ENCODE peak calls at places on chromosomes 6 and 20, in ten cellular contexts. One of them, this sample, is unnamed.
A peak's percentile ranks its signal among the peaks of the same experiment; 100 is the strongest.

GRCh38 chr6:121691126-121691540 is 255.7 kb downstream of the GJA1 start:
- DNase-seq in left lung: no peak
- DNase-seq in Peyer's patch: no peak
- DNase-seq in ovary: no peak
- DNase-seq in neural progenitor cell: no peak
- DNase-seq in GM23338: no peak
- DNase-seq in CD8-positive, alpha-beta memory T cell: no peak
- DNase-seq in stomach: no peak
- DNase-seq in H1: no peak
- DNase-seq in Panc1: no peak
- DNase-seq in this sample: no peak

GRCh38 chr6:110528051-110528929 is 51.9 kb upstream of the SLC22A16 start:
- DNase-seq in ovary: peak; percentile 31
- DNase-seq in stomach: peak; percentile 54
- DNase-seq in Peyer's patch: no peak
- DNase-seq in GM23338: peak; percentile 70
- DNase-seq in left lung: no peak
- DNase-seq in Panc1: peak; percentile 86
- DNase-seq in H1: no peak
- DNase-seq in neural progenitor cell: peak; percentile 75
- DNase-seq in CD8-positive, alpha-beta memory T cell: no peak
- DNase-seq in this sample: peak; percentile 88

GRCh38 chr20:33317424-33318095 is 34.5 kb downstream of the BPIFB1 start:
- DNase-seq in stomach: no peak
- DNase-seq in Peyer's patch: no peak
- DNase-seq in CD8-positive, alpha-beta memory T cell: no peak
- DNase-seq in ovary: no peak
- DNase-seq in H1: no peak
- DNase-seq in Panc1: no peak
- DNase-seq in neural progenitor cell: no peak
- DNase-seq in left lung: no peak
- DNase-seq in GM23338: no peak
- DNase-seq in this sample: no peak

GRCh38 chr20:56420940-56421688 is 9.1 kb downstream of the CASS4 start:
- DNase-seq in Peyer's patch: no peak
- DNase-seq in CD8-positive, alpha-beta memory T cell: no peak
- DNase-seq in H1: no peak
- DNase-seq in left lung: no peak
- DNase-seq in GM23338: no peak
- DNase-seq in Panc1: no peak
- DNase-seq in stomach: no peak
- DNase-seq in ovary: no peak
- DNase-seq in neural progenitor cell: no peak
- DNase-seq in this sample: no peak

GRCh38 chr6:48641544-48641943 is 530.5 kb upstream of the PTCHD4 start:
- DNase-seq in stomach: no peak
- DNase-seq in Peyer's patch: no peak
- DNase-seq in left lung: no peak
- DNase-seq in Panc1: no peak
- DNase-seq in GM23338: no peak
- DNase-seq in neural progenitor cell: no peak
- DNase-seq in H1: no peak
- DNase-seq in CD8-positive, alpha-beta memory T cell: no peak
- DNase-seq in ovary: no peak
- DNase-seq in this sample: peak; percentile 11

GRCh38 chr6:133939778-133940667 is 13.0 kb upstream of the TBPL1 start:
- DNase-seq in stomach: no peak
- DNase-seq in Peyer's patch: no peak
- DNase-seq in left lung: no peak
- DNase-seq in CD8-positive, alpha-beta memory T cell: no peak
- DNase-seq in ovary: no peak
- DNase-seq in GM23338: no peak
- DNase-seq in neural progenitor cell: no peak
- DNase-seq in H1: no peak
- DNase-seq in Panc1: no peak
- DNase-seq in this sample: no peak

GRCh38 chr20:32244959-32245358 is 32.5 kb upstream of the KIF3B start:
- DNase-seq in GM23338: no peak
- DNase-seq in CD8-positive, alpha-beta memory T cell: no peak
- DNase-seq in left lung: no peak
- DNase-seq in stomach: no peak
- DNase-seq in ovary: no peak
- DNase-seq in Peyer's patch: no peak
- DNase-seq in H1: no peak
- DNase-seq in Panc1: no peak
- DNase-seq in neural progenitor cell: no peak
- DNase-seq in this sample: no peak

GRCh38 chr6:6221829-6222535 is 98.5 kb downstream of the F13A1 start:
- DNase-seq in CD8-positive, alpha-beta memory T cell: no peak
- DNase-seq in left lung: no peak
- DNase-seq in stomach: no peak
- DNase-seq in Panc1: no peak
- DNase-seq in neural progenitor cell: peak; percentile 63
- DNase-seq in Peyer's patch: no peak
- DNase-seq in ovary: no peak
- DNase-seq in H1: no peak
- DNase-seq in GM23338: peak; percentile 79
- DNase-seq in this sample: no peak

GRCh38 chr6:156877126-156877863 is 100.1 kb downstream of the ARID1B start:
- DNase-seq in CD8-positive, alpha-beta memory T cell: no peak
- DNase-seq in H1: no peak
- DNase-seq in Peyer's patch: no peak
- DNase-seq in stomach: peak; percentile 53
- DNase-seq in ovary: no peak
- DNase-seq in GM23338: no peak
- DNase-seq in Panc1: no peak
- DNase-seq in left lung: no peak
- DNase-seq in neural progenitor cell: no peak
- DNase-seq in this sample: no peak

GRCh38 chr6:142478117-142478516 is 176.3 kb downstream of the ADGRG6 start:
- DNase-seq in CD8-positive, alpha-beta memory T cell: no peak
- DNase-seq in Panc1: no peak
- DNase-seq in ovary: no peak
- DNase-seq in neural progenitor cell: no peak
- DNase-seq in Peyer's patch: no peak
- DNase-seq in left lung: no peak
- DNase-seq in H1: no peak
- DNase-seq in GM23338: peak; percentile 51
- DNase-seq in stomach: no peak
- DNase-seq in this sample: no peak

GRCh38 chr6:9398794-9399373 is 963.5 kb upstream of the SLC35B3 start:
- DNase-seq in H1: no peak
- DNase-seq in Panc1: no peak
- DNase-seq in GM23338: peak; percentile 65
- DNase-seq in neural progenitor cell: no peak
- DNase-seq in left lung: peak; percentile 67
- DNase-seq in stomach: no peak
- DNase-seq in Peyer's patch: no peak
- DNase-seq in ovary: no peak
- DNase-seq in CD8-positive, alpha-beta memory T cell: no peak
- DNase-seq in this sample: no peak

GRCh38 chr6:27575594-27576361 is 102.9 kb upstream of the ZNF184 start:
- DNase-seq in stomach: no peak
- DNase-seq in H1: no peak
- DNase-seq in ovary: no peak
- DNase-seq in Peyer's patch: no peak
- DNase-seq in left lung: no peak
- DNase-seq in CD8-positive, alpha-beta memory T cell: no peak
- DNase-seq in GM23338: peak; percentile 65
- DNase-seq in neural progenitor cell: no peak
- DNase-seq in Panc1: peak; percentile 90
- DNase-seq in this sample: no peak

GRCh38 chr20:21994203-21994602 is 288.7 kb downstream of the PAX1 start:
- DNase-seq in ovary: no peak
- DNase-seq in Peyer's patch: no peak
- DNase-seq in stomach: no peak
- DNase-seq in H1: no peak
- DNase-seq in left lung: no peak
- DNase-seq in neural progenitor cell: no peak
- DNase-seq in GM23338: no peak
- DNase-seq in Panc1: no peak
- DNase-seq in CD8-positive, alpha-beta memory T cell: no peak
- DNase-seq in this sample: no peak

GRCh38 chr20:1503564-1504227 is 12.5 kb upstream of the SIRPB2 start:
- DNase-seq in CD8-positive, alpha-beta memory T cell: peak; percentile 83
- DNase-seq in stomach: peak; percentile 84
- DNase-seq in Peyer's patch: peak; percentile 68
- DNase-seq in neural progenitor cell: peak; percentile 88
- DNase-seq in GM23338: peak; percentile 94
- DNase-seq in ovary: no peak
- DNase-seq in H1: peak; percentile 77
- DNase-seq in left lung: peak; percentile 68
- DNase-seq in Panc1: peak; percentile 91
- DNase-seq in this sample: peak; percentile 90

GRCh38 chr6:111573118-111573883 is 32.4 kb downstream of the TRAF3IP2 start:
- DNase-seq in ovary: no peak
- DNase-seq in stomach: no peak
- DNase-seq in Panc1: no peak
- DNase-seq in H1: no peak
- DNase-seq in left lung: no peak
- DNase-seq in neural progenitor cell: peak; percentile 47
- DNase-seq in Peyer's patch: no peak
- DNase-seq in GM23338: no peak
- DNase-seq in CD8-positive, alpha-beta memory T cell: no peak
- DNase-seq in this sample: peak; percentile 75

GRCh38 chr6:111566222-111566717 is 39.4 kb downstream of the TRAF3IP2 start:
- DNase-seq in GM23338: no peak
- DNase-seq in H1: no peak
- DNase-seq in ovary: no peak
- DNase-seq in CD8-positive, alpha-beta memory T cell: no peak
- DNase-seq in neural progenitor cell: no peak
- DNase-seq in left lung: no peak
- DNase-seq in Peyer's patch: no peak
- DNase-seq in Panc1: no peak
- DNase-seq in stomach: no peak
- DNase-seq in this sample: no peak

GRCh38 chr6:111572216-111572706 is 33.4 kb downstream of the TRAF3IP2 start:
- DNase-seq in CD8-positive, alpha-beta memory T cell: no peak
- DNase-seq in left lung: no peak
- DNase-seq in stomach: no peak
- DNase-seq in H1: no peak
- DNase-seq in GM23338: no peak
- DNase-seq in neural progenitor cell: no peak
- DNase-seq in ovary: no peak
- DNase-seq in Panc1: no peak
- DNase-seq in Peyer's patch: no peak
- DNase-seq in this sample: no peak

GRCh38 chr6:111566873-111567517 is 38.7 kb downstream of the TRAF3IP2 start:
- DNase-seq in CD8-positive, alpha-beta memory T cell: no peak
- DNase-seq in Peyer's patch: no peak
- DNase-seq in neural progenitor cell: no peak
- DNase-seq in Panc1: no peak
- DNase-seq in H1: no peak
- DNase-seq in ovary: no peak
- DNase-seq in left lung: no peak
- DNase-seq in GM23338: no peak
- DNase-seq in stomach: no peak
- DNase-seq in this sample: no peak

GRCh38 chr6:111569951-111570350 is 35.7 kb downstream of the TRAF3IP2 start:
- DNase-seq in GM23338: no peak
- DNase-seq in H1: no peak
- DNase-seq in ovary: no peak
- DNase-seq in neural progenitor cell: no peak
- DNase-seq in Panc1: no peak
- DNase-seq in CD8-positive, alpha-beta memory T cell: no peak
- DNase-seq in left lung: no peak
- DNase-seq in Peyer's patch: no peak
- DNase-seq in stomach: no peak
- DNase-seq in this sample: no peak
- H3K4me1 ChIP-seq in GM23338: no peaks in the 10 kb centered on the region
- H3K4me1 ChIP-seq in H1: no peaks in the 10 kb centered on the region
- H3K4me1 ChIP-seq in ovary: peaks cover 3% of the 10 kb centered on the region
- H3K4me1 ChIP-seq in neural progenitor cell: peaks cover 36% of the 10 kb centered on the region
- H3K4me1 ChIP-seq in Panc1: peaks cover 54% of the 10 kb centered on the region
- H3K4me1 ChIP-seq in CD8-positive, alpha-beta memory T cell: peaks cover 22% of the 10 kb centered on the region
- H3K4me1 ChIP-seq in left lung: peaks cover 15% of the 10 kb centered on the region
- H3K4me1 ChIP-seq in Peyer's patch: no peaks in the 10 kb centered on the region
- H3K4me1 ChIP-seq in stomach: peaks cover 42% of the 10 kb centered on the region
- H3K4me1 ChIP-seq in this sample: peaks cover 65% of the 10 kb centered on the region

GRCh38 chr20:44839481-44839880 is 29.1 kb upstream of the RIMS4 start:
- DNase-seq in Peyer's patch: no peak
- DNase-seq in GM23338: no peak
- DNase-seq in neural progenitor cell: no peak
- DNase-seq in CD8-positive, alpha-beta memory T cell: no peak
- DNase-seq in ovary: no peak
- DNase-seq in Panc1: no peak
- DNase-seq in stomach: no peak
- DNase-seq in H1: no peak
- DNase-seq in left lung: no peak
- DNase-seq in this sample: no peak
- H3K27me3 ChIP-seq in Peyer's patch: no peaks in the 10 kb centered on the region
- H3K27me3 ChIP-seq in GM23338: no peaks in the 10 kb centered on the region
- H3K27me3 ChIP-seq in neural progenitor cell: no peaks in the 10 kb centered on the region
- H3K27me3 ChIP-seq in CD8-positive, alpha-beta memory T cell: no peaks in the 10 kb centered on the region
- H3K27me3 ChIP-seq in ovary: no peaks in the 10 kb centered on the region
- H3K27me3 ChIP-seq in Panc1: peaks cover 7% of the 10 kb centered on the region
- H3K27me3 ChIP-seq in stomach: no peaks in the 10 kb centered on the region
- H3K27me3 ChIP-seq in H1: no peaks in the 10 kb centered on the region
- H3K27me3 ChIP-seq in left lung: no peaks in the 10 kb centered on the region
- H3K27me3 ChIP-seq in this sample: peaks cover 30% of the 10 kb centered on the region

GRCh38 chr6:26028212-26028752 is 58.9 kb upstream of the HFE start:
- DNase-seq in neural progenitor cell: no peak
- DNase-seq in Peyer's patch: no peak
- DNase-seq in CD8-positive, alpha-beta memory T cell: no peak
- DNase-seq in GM23338: no peak
- DNase-seq in H1: no peak
- DNase-seq in ovary: no peak
- DNase-seq in left lung: no peak
- DNase-seq in Panc1: no peak
- DNase-seq in stomach: no peak
- DNase-seq in this sample: no peak
- H3K4me1 ChIP-seq in neural progenitor cell: peaks cover 51% of the 10 kb centered on the region
- H3K4me1 ChIP-seq in Peyer's patch: peaks cover 5% of the 10 kb centered on the region
- H3K4me1 ChIP-seq in CD8-positive, alpha-beta memory T cell: peaks cover 30% of the 10 kb centered on the region
- H3K4me1 ChIP-seq in GM23338: peaks cover 33% of the 10 kb centered on the region
- H3K4me1 ChIP-seq in H1: peaks cover 8% of the 10 kb centered on the region
- H3K4me1 ChIP-seq in ovary: peaks cover 3% of the 10 kb centered on the region
- H3K4me1 ChIP-seq in left lung: no peaks in the 10 kb centered on the region
- H3K4me1 ChIP-seq in Panc1: peaks cover 51% of the 10 kb centered on the region
- H3K4me1 ChIP-seq in stomach: peaks cover 17% of the 10 kb centered on the region
- H3K4me1 ChIP-seq in this sample: peaks cover 21% of the 10 kb centered on the region

DNA sequence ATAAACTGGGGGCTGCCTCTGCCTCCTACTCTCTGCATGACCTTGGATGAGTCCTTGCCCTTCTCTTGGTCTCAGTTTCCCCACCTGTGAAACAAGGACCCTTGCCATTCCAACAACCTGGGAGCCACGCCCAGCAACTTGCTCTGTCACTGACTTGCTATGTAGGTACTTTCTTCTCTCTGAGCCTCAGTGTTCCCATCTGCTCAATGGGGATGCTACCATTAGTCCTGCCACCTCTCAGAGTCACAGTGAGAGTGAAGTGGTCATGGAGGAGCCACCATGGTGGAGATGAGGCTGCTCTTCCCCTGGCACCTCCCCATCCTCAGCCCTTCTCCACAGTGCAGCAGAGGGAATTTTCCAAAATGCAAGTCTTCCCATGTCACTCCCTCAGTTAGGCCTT is 70.6 kb downstream of the CDH22 start:
- DNase-seq in CD8-positive, alpha-beta memory T cell: no peak
- DNase-seq in stomach: no peak
- DNase-seq in left lung: no peak
- DNase-seq in GM23338: no peak
- DNase-seq in Peyer's patch: no peak
- DNase-seq in H1: no peak
- DNase-seq in neural progenitor cell: no peak
- DNase-seq in ovary: no peak
- DNase-seq in Panc1: no peak
- DNase-seq in this sample: no peak
- H3K27me3 ChIP-seq in CD8-positive, alpha-beta memory T cell: no peaks in the 10 kb centered on the region
- H3K27me3 ChIP-seq in stomach: no peaks in the 10 kb centered on the region
- H3K27me3 ChIP-seq in left lung: peaks cover 4% of the 10 kb centered on the region
- H3K27me3 ChIP-seq in GM23338: no peaks in the 10 kb centered on the region
- H3K27me3 ChIP-seq in Peyer's patch: peaks cover 6% of the 10 kb centered on the region
- H3K27me3 ChIP-seq in H1: no peaks in the 10 kb centered on the region
- H3K27me3 ChIP-seq in neural progenitor cell: peaks cover 33% of the 10 kb centered on the region
- H3K27me3 ChIP-seq in ovary: no peaks in the 10 kb centered on the region
- H3K27me3 ChIP-seq in Panc1: peaks cover 8% of the 10 kb centered on the region
- H3K27me3 ChIP-seq in this sample: no peaks in the 10 kb centered on the region

This sample was measured in keratinocyte.